ENCODE peak calls at places on chromosomes 3 and 15, in five cellular contexts. S is thoracic aorta; K is neuronal stem cell; R is CD4-positive, alpha-beta memory T cell; Z is AG04450. I is an unnamed sample.

GRCh38 chr3:125310623-125311076 is 64.5 kb downstream of the ZNF148 start:
- DNase-seq in K (no peak), R (peak; percentile 41), S (no peak), Z (no peak), I (peak; percentile 73)

GRCh38 chr3:10706156-10707088 is 109.6 kb upstream of the SLC6A11 start:
- DNase-seq in S (no peak), Z (no peak), K (no peak), R (no peak), I (no peak)

GRCh38 chr3:194930439-194931204 is 244.9 kb downstream of the FAM43A start:
- DNase-seq in R (no peak), S (no peak), Z (peak; percentile 13), K (no peak), I (no peak)

GRCh38 chr15:74203914-74204431 is 1.4 kb upstream of the STRA6 start:
- DNase-seq in Z (no peak), R (no peak), S (peak; percentile 55), K (no peak), I (no peak)

GRCh38 chr3:134801204-134801958 is 6.3 kb downstream of the EPHB1 start:
- DNase-seq in Z (no peak), R (no peak), K (no peak), S (no peak), I (no peak)

GRCh38 chr3:133573054-133573628 is 345 bp upstream of the CDV3 start:
- DNase-seq in Z (peak; percentile 100), R (peak; percentile 100), S (peak; percentile 100), K (peak; percentile 100), I (peak; percentile 100)

GRCh38 chr3:14549256-14549931 is 9.3 kb upstream of the GRIP2 start:
- DNase-seq in K (no peak), Z (no peak), R (peak; percentile 3), S (no peak), I (no peak)

GRCh38 chr3:195238626-195239118 is 32.3 kb downstream of the XXYLT1 start:
- DNase-seq in S (peak; percentile 0), R (no peak), Z (no peak), K (no peak), I (no peak)

GRCh38 chr3:146162561-146162960 is 1.6 kb upstream of the PLOD2 start:
- DNase-seq in K (no peak), R (no peak), Z (no peak), S (no peak), I (no peak)

GRCh38 chr3:52731590-52731989 is 25.7 kb downstream of the SPCS1 start:
- DNase-seq in R (no peak), K (no peak), Z (no peak), S (no peak), I (no peak)

GRCh38 chr3:164521139-164521538 is 557.2 kb downstream of the SI start:
- DNase-seq in R (no peak), Z (no peak), S (no peak), K (no peak), I (no peak)

GRCh38 chr3:169558371-169558770 is 105.1 kb downstream of the MECOM start:
- DNase-seq in R (no peak), Z (no peak), S (no peak), K (no peak), I (no peak)

GRCh38 chr3:111301238-111301798 is 229.7 kb downstream of the NECTIN3 start:
- DNase-seq in S (no peak), R (no peak), Z (no peak), K (no peak), I (no peak)

GRCh38 chr15:91356083-91356482 is 256.0 kb downstream of the SV2B start:
- DNase-seq in R (no peak), S (no peak), Z (no peak), K (no peak), I (no peak)

GRCh38 chr15:96322401-96323249 is 7.9 kb upstream of the NR2F2 start:
- DNase-seq in S (no peak), Z (no peak), K (peak; percentile 68), R (no peak), I (no peak)

GRCh38 chr15:71538181-71538580 is 272.2 kb upstream of the NR2E3 start:
- DNase-seq in Z (no peak), R (no peak), S (no peak), K (no peak), I (no peak)

GRCh38 chr15:40441012-40441735 is 421 bp downstream of the BAHD1 start:
- DNase-seq in R (no peak), S (no peak), Z (no peak), K (peak; percentile 69), I (no peak)

GRCh38 chr3:107284570-107284969 is 92.7 kb upstream of the CCDC54 start:
- DNase-seq in S (no peak), K (no peak), Z (no peak), R (no peak), I (no peak)

GRCh38 chr3:49841126-49841525 is 15.2 kb downstream of the TRAIP start:
- DNase-seq in K (peak; percentile 15), S (no peak), R (no peak), Z (no peak), I (no peak)

GRCh38 chr15:35507932-35508638 is 37.9 kb downstream of the DPH6 start:
- DNase-seq in R (no peak), S (no peak), K (peak; percentile 5), Z (no peak), I (no peak)

GRCh38 chr3:23723930-23724329 is 81.8 kb upstream of the UBE2E1 start:
- DNase-seq in K (no peak), R (no peak), Z (no peak), S (no peak), I (no peak)

GRCh38 chr3:19105826-19106225 is 42.5 kb upstream of the KCNH8 start:
- DNase-seq in Z (no peak), K (no peak), S (no peak), R (no peak), I (no peak)

GRCh38 chr3:19106307-19106706 is 42.0 kb upstream of the KCNH8 start:
- DNase-seq in R (no peak), Z (no peak), K (no peak), S (no peak), I (no peak)

GRCh38 chr3:19110335-19110734 is 38.0 kb upstream of the KCNH8 start:
- DNase-seq in R (no peak), S (no peak), K (no peak), Z (no peak), I (no peak)

GRCh38 chr3:19104459-19104858 is 43.9 kb upstream of the KCNH8 start:
- DNase-seq in K (no peak), S (no peak), R (no peak), Z (no peak), I (no peak)

DNA sequence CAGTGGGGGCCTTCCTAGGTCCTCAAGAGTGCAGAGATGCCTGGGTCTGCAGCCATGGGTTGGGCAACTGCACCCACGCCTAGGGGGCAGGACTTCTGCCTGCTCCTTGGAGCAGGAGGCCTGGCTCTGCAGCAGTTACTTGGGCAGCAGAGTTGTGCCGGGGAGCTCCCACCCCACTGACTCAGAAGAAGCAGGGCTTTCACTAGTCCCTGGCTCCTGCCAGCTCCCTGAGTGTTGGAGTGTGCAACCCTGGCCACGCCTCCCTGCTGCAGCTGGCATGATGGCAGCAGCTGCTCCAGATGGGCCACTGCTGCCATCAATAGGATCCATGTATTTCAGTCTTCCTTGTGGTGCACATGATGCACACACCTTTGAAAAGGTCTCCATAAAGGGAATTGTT is 40.6 kb upstream of the KCNH8 start:
- DNase-seq in K (no peak), R (no peak), Z (no peak), S (no peak), I (no peak)
- H3K27ac ChIP-seq in K (no peak overlapping the region), R (no peak overlapping the region), Z (no peak overlapping the region), S (no peak overlapping the region), I (no peak overlapping the region)

GRCh38 chr3:112847692-112848091 is 1.0 kb upstream of the CD200R1L start:
- DNase-seq in K (no peak), Z (no peak), S (no peak), R (peak; percentile 59), I (peak; percentile 62)

GRCh38 chr3:112846764-112847163 is at the start of gene CD200R1L:
- DNase-seq in Z (no peak), S (no peak), R (no peak), K (no peak), I (no peak)

GRCh38 chr3:112845772-112846171 is 892 bp downstream of the CD200R1L start:
- DNase-seq in K (no peak), S (no peak), Z (no peak), R (no peak), I (no peak)

GRCh38 chr3:112848196-112848595 is 1.5 kb upstream of the CD200R1L start:
- DNase-seq in K (no peak), Z (no peak), S (no peak), R (no peak), I (peak; percentile 28)
- H3K4me3 ChIP-seq in K (no peak overlapping the region), Z (no peak overlapping the region), S (no peak overlapping the region), R (peak overlapping the region; percentile 22), I (peak overlapping the region; percentile 60)

DNA sequence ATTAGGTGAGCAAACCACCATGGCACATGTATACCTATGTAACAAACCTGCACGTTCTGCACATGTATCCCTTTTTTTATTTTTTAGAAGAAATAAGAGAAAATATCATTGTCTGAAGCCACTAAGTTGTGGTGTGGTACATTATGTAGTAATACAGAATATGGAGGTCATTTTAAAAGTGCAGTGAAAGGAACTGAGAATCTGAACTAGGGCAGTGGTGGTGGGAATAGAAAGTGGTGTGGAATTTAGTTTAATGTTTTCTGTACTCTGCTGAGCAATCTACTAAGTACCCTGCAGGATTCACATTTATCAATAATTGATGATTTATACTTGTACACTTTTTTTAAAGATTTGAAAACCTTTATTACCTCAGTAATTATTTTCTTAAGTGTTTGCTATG is 283.5 kb downstream of the CHL1 start:
- DNase-seq in S (no peak), K (no peak), Z (no peak), R (no peak), I (no peak)
- H3K9me3 ChIP-seq in S (no peaks in the 10 kb centered on the region), K (no peaks in the 10 kb centered on the region), Z (peaks cover 3% of the 10 kb centered on the region), R (no peaks in the 10 kb centered on the region), I (peaks cover 4% of the 10 kb centered on the region)

GRCh38 chr3:44682182-44682896 is 30.1 kb upstream of the ZNF502 start:
- DNase-seq in R (no peak), Z (no peak), K (no peak), S (no peak), I (no peak)
- H3K27ac ChIP-seq in R (no peak overlapping the region), Z (no peak overlapping the region), K (no peak overlapping the region), S (no peak overlapping the region), I (no peak overlapping the region)